ENCODE peak calls at places on chromosomes 6 and 20, in seven cellular contexts. O is GM23248, M is LoVo, J is NCI-H1105, Q is GM12891, D is iPS DF 19.7, E is cardiac muscle cell. C is an unnamed sample.

GRCh38 chr6:13908955-13909381 is 15.8 kb upstream of the RNF182 start:
- DNase-seq in O (peak), M (peak), J (peak), Q (peak), D (no peak), E (peak), C (no peak)

GRCh38 chr6:129852257-129852858 is 8.8 kb downstream of the TMEM244 start:
- DNase-seq in O (no peak), M (peak), J (no peak), Q (no peak), D (no peak), E (no peak), C (no peak)

GRCh38 chr6:33609444-33610034 is 11.6 kb upstream of the ITPR3 start:
- DNase-seq in O (peak), M (no peak), J (no peak), Q (no peak), D (no peak), E (no peak), C (peak)

GRCh38 chr20:28562510-28562898 is 2695.0 kb upstream of the DEFB115 start:
- DNase-seq in O (peak), M (no peak), J (no peak), Q (no peak), D (no peak), E (no peak), C (peak)

GRCh38 chr6:131163886-131164285 is 28.6 kb downstream of the AKAP7 start:
- DNase-seq in O (peak), M (no peak), J (no peak), Q (no peak), D (no peak), E (no peak), C (no peak)

GRCh38 chr6:93784794-93785757 is 365.7 kb upstream of the EPHA7 start:
- DNase-seq in O (peak), M (no peak), J (no peak), Q (no peak), D (no peak), E (no peak), C (peak)

GRCh38 chr6:12483712-12484111 is 193.6 kb downstream of the EDN1 start:
- DNase-seq in O (peak), M (peak), J (no peak), Q (no peak), D (no peak), E (no peak), C (peak)

GRCh38 chr6:44041461-44042260 is 85.6 kb downstream of the MRPL14 start:
- DNase-seq in O (peak), M (peak), J (no peak), Q (no peak), D (peak), E (no peak), C (peak)

GRCh38 chr6:110815260-110816109 is at the start of gene CDK19:
- DNase-seq in O (peak), M (peak), J (peak), Q (peak), D (peak), E (peak), C (peak)

GRCh38 chr6:92723390-92723931 is 695.9 kb downstream of the EPHA7 start:
- DNase-seq in O (no peak), M (no peak), J (no peak), Q (no peak), D (no peak), E (no peak), C (no peak)

GRCh38 chr6:36360241-36361054 is 23.8 kb upstream of the BNIP5 start:
- DNase-seq in O (peak), M (peak), J (peak), Q (peak), D (no peak), E (peak), C (no peak)

GRCh38 chr6:139285590-139285989 is 6.2 kb downstream of the TXLNB start:
- DNase-seq in O (no peak), M (no peak), J (no peak), Q (no peak), D (no peak), E (no peak), C (no peak)

GRCh38 chr6:133977983-133978895 is 25.2 kb downstream of the TBPL1 start:
- DNase-seq in O (peak), M (peak), J (no peak), Q (no peak), D (no peak), E (no peak), C (peak)

GRCh38 chr20:49384437-49385434 is 97.7 kb downstream of the KCNB1 start:
- DNase-seq in O (peak), M (peak), J (peak), Q (peak), D (peak), E (peak), C (no peak)

GRCh38 chr6:125009578-125009977 is 47.3 kb downstream of the RNF217 start:
- DNase-seq in O (peak), M (no peak), J (no peak), Q (no peak), D (no peak), E (no peak), C (no peak)

GRCh38 chr6:38413097-38413800 is 226.5 kb downstream of the BTBD9 start:
- DNase-seq in O (peak), M (no peak), J (no peak), Q (no peak), D (no peak), E (no peak), C (no peak)